ENCODE peak calls at places on chromosomes 3 and 15, in four cellular contexts. G, H, V and F are unnamed samples.

GRCh38 chr15:83653639-83654378 is at the start of gene ADAMTSL3:
- DNase-seq in G (no peak), H (no peak), V (peak), F (no peak)

GRCh38 chr15:66067687-66068086 is 185.9 kb downstream of the MEGF11 start:
- DNase-seq in G (no peak), H (no peak), V (no peak), F (no peak)

GRCh38 chr3:57582470-57583168 is 14.5 kb downstream of the ARF4 start:
- DNase-seq in G (peak), H (no peak), V (no peak), F (no peak)

GRCh38 chr15:75067123-75067854 is 43.9 kb downstream of the PPCDC start:
- DNase-seq in G (peak), H (no peak), V (no peak), F (no peak)

GRCh38 chr3:173336261-173336660 is 61.3 kb upstream of the NLGN1 start:
- DNase-seq in G (no peak), H (no peak), V (no peak), F (no peak)

GRCh38 chr3:13871791-13872190 is 8.1 kb downstream of the WNT7A start:
- DNase-seq in G (no peak), H (no peak), V (no peak), F (no peak)

GRCh38 chr15:71314956-71315537 is 199.8 kb downstream of the THSD4 start:
- DNase-seq in G (no peak), H (no peak), V (no peak), F (no peak)

GRCh38 chr15:96362759-96363678 is 32.5 kb downstream of the NR2F2 start:
- DNase-seq in G (no peak), H (no peak), V (no peak), F (no peak)

GRCh38 chr3:108669211-108669610 is 79.7 kb downstream of the DZIP3 start:
- DNase-seq in G (no peak), H (no peak), V (no peak), F (no peak)

GRCh38 chr3:136728434-136728833 is 23.7 kb downstream of the STAG1 start:
- DNase-seq in G (no peak), H (no peak), V (no peak), F (no peak)

GRCh38 chr15:98801234-98801561 is 152.9 kb downstream of the IGF1R start:
- DNase-seq in G (peak), H (no peak), V (peak), F (peak)

GRCh38 chr3:109678600-109678999 is 341.3 kb upstream of the DPPA4 start:
- DNase-seq in G (no peak), H (no peak), V (no peak), F (no peak)

GRCh38 chr3:150495563-150496168 is 50.6 kb downstream of the SERP1 start:
- DNase-seq in G (peak), H (no peak), V (no peak), F (peak)

GRCh38 chr15:88877415-88877814 is 17.9 kb downstream of the HAPLN3 start:
- DNase-seq in G (no peak), H (no peak), V (no peak), F (no peak)

GRCh38 chr3:66527253-66527652 is 26.4 kb upstream of the LRIG1 start:
- DNase-seq in G (no peak), H (no peak), V (no peak), F (no peak)

GRCh38 chr3:169575381-169575780 is 88.1 kb downstream of the MECOM start:
- DNase-seq in G (peak), H (no peak), V (no peak), F (no peak)